ENCODE peak calls at places on chromosomes 12 and 14, in eight cellular contexts. L is cardiac muscle cell; Z is IMR-90; E is thyroid gland; X is CD8-positive, alpha-beta T cell; O is PC-3; H is stomach; V is lung. G is an unnamed sample. For H3K27me3 and H3K36me3, the result is how much of the 10 kb centered on the place peaks cover.

GRCh38 chr12:29882771-29883315 is 99.1 kb upstream of the TMTC1 start:
- DNase-seq in Z (no peak), L (peak), V (no peak), E (no peak), H (no peak), X (no peak), O (no peak), G (no peak)

GRCh38 chr14:32192712-32193373 is 9.0 kb upstream of the RNU6-7 start:
- DNase-seq in X (no peak), O (no peak), V (no peak), E (no peak), Z (no peak), H (no peak), L (no peak), G (no peak)

GRCh38 chr12:11812558-11813421 is 163.3 kb downstream of the ETV6 start:
- DNase-seq in E (peak), L (peak), O (no peak), Z (peak), X (no peak), V (no peak), H (no peak), G (no peak)

GRCh38 chr14:39102265-39102968 is 618 bp downstream of the SEC23A start:
- DNase-seq in O (peak), H (peak), V (no peak), Z (peak), E (peak), X (peak), L (peak), G (peak)

GRCh38 chr12:131131808-131132117 is 178.1 kb downstream of the ADGRD1 start:
- DNase-seq in V (no peak), X (no peak), E (no peak), Z (no peak), O (no peak), L (no peak), H (no peak), G (no peak)

GRCh38 chr12:90333939-90334338 is 621.0 kb downstream of the CCER1 start:
- DNase-seq in L (no peak), O (peak), E (no peak), X (no peak), Z (peak), H (no peak), V (no peak), G (peak)

GRCh38 chr12:96247567-96247962 is 53.4 kb downstream of the ELK3 start:
- DNase-seq in Z (peak), H (no peak), X (no peak), V (no peak), O (peak), E (no peak), L (no peak), G (peak)

GRCh38 chr14:96582641-96582980 is 80.4 kb downstream of the PAPOLA start:
- DNase-seq in E (no peak), H (no peak), Z (no peak), O (no peak), L (no peak), V (no peak), X (no peak), G (no peak)

GRCh38 chr14:100440207-100440631 is 117.1 kb downstream of the SLC25A47 start:
- DNase-seq in H (peak), V (peak), X (peak), Z (peak), O (peak), L (peak), E (peak), G (peak)

DNA sequence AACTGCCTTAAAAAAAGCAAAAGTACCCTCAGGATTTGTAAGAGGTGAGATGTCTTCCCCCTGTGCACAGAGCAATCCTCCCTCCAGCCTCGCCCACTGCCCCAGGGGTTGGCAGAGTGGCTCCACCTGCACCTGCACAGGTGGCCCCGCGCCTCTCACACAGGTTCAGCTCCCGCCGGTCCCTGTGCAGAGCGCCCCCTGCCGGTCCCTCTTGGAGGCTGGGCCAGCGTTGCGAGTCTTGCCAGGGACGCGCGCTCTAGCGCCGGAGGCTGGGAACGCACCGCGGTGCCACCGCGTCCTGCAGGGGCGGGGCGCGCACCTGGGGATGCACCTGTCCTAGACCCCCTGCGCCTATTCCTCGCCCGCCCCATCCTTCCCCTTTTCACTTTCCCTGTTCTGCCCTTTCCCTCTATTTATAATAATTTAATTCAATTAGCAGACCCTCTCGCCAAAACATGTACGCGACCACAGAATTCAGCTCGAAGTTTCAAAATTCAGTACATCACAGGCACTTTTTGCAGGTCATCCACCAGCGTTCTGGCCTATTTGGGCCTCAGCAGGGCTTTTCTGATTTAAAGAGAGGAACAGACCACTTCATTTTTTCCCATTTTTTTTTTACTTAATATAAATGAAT is 618.6 kb downstream of the AACS start:
- DNase-seq in L (no peak), V (peak), O (no peak), E (peak), X (no peak), H (peak), Z (no peak), G (no peak)
- TF ChIP-seq CTCF in L (no peak), V (no peak), O (peak), E (peak), X (no peak), H (no peak), Z (no peak), G (no peak)

DNA sequence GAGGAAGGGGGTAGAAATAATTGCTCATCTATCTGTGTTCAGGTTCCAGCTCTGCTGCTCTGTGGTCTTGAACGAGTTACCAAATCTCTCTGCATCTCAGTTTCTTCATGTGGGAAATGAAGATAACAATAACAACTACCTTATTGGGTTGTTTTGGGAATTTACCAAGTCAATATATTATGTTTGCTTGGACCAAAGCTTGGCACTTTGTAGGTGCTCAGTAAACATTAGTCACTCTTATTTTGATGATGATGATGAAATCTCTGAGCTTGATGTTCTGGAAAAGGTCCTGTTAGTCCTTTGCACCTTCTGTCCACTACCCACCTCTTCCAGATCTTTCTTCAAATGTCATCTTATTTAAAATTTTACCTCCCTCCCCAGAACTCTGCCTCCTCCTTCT is 15.9 kb downstream of the RPH3A start:
- DNase-seq in H (no peak), X (no peak), O (peak), V (no peak), Z (no peak), L (no peak), E (no peak), G (no peak)
- H3K27me3 ChIP-seq in H (under half), X (under half), O (half or more), V (under half), Z (under half), L (under half), E (under half), G (under half)

GRCh38 chr14:76909266-76909665 is 83.1 kb downstream of the LRRC74A start:
- DNase-seq in O (no peak), H (no peak), L (no peak), E (no peak), X (no peak), V (no peak), Z (no peak), G (peak)

GRCh38 chr14:76904740-76905569 is 78.7 kb downstream of the LRRC74A start:
- DNase-seq in H (peak), Z (peak), X (peak), V (peak), E (peak), L (peak), O (peak), G (peak)

GRCh38 chr14:76908834-76909233 is 82.6 kb downstream of the LRRC74A start:
- DNase-seq in Z (no peak), E (no peak), X (peak), L (no peak), H (no peak), O (no peak), V (no peak), G (no peak)

GRCh38 chr14:76911473-76911872 is 85.3 kb downstream of the LRRC74A start:
- DNase-seq in Z (no peak), E (no peak), X (no peak), L (no peak), H (no peak), O (no peak), V (no peak), G (no peak)

GRCh38 chr14:76910371-76910890 is 84.2 kb downstream of the LRRC74A start:
- DNase-seq in E (no peak), L (no peak), X (no peak), Z (no peak), V (no peak), O (no peak), H (no peak), G (no peak)
- H3K36me3 ChIP-seq in E (under half), L (under half), X (under half), Z (under half), V (under half), O (under half), H (under half), G (under half)

DNA sequence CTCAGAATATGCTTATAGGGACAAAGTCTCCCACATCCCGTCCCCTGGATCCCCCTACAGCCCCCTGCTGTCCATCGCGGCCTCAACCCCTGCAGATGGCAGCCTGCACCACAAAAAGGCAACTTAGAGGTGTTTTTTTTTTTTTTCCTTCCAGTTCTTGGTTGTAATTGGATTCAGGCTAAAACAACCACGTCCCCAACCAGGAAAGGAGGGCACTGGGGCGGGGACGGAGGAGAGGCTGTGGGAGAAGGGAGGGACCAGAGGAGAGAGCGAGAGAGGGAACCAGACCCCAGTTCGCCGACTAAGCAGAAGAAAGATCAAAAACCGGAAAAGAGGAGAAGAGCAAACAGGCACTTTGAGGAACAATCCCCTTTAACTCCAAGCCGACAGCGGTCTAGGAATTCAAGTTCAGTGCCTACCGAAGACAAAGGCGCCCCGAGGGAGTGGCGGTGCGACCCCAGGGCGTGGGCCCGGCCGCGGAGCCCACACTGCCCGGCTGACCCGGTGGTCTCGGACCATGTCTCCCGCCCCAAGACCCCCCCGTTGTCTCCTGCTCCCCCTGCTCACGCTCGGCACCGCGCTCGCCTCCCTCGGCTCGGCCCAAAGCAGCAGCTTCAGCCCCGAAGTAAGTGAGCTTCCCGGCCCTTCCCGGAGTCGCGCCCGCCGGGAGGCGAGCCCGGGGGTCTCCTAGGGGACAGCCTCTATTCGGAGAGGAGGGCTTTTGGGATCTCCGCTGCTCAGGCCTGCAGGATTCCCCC is at the start of gene MMP14:
- DNase-seq in H (peak), Z (peak), V (peak), O (peak), L (peak), X (no peak), E (peak), G (peak)
- TF ChIP-seq CTCF in H (no peak), Z (peak), V (no peak), O (peak), L (peak), X (no peak), E (no peak), G (peak)

GRCh38 chr14:92368001-92368400 is 45.0 kb downstream of the SLC24A4 start:
- DNase-seq in V (no peak), O (no peak), H (no peak), E (no peak), X (no peak), Z (no peak), L (no peak), G (peak)
- H3K27me3 ChIP-seq in V (under half), O (under half), H (under half), E (under half), X (under half), Z (under half), L (under half), G (under half)

GRCh38 chr14:24179294-24179960 is 7.5 kb downstream of the REC8 start:
- DNase-seq in L (no peak), O (no peak), X (no peak), E (no peak), V (no peak), Z (no peak), H (no peak), G (no peak)
- H3K36me3 ChIP-seq in L (under half), O (under half), X (under half), E (under half), V (half or more), Z (half or more), H (half or more), G (under half)

GRCh38 chr12:63103489-63104131 is 47.4 kb downstream of the AVPR1A start:
- DNase-seq in Z (peak), O (peak), L (peak), E (peak), X (no peak), H (no peak), V (no peak), G (peak)
- TF ChIP-seq CTCF in Z (peak), O (peak), L (peak), E (peak), X (peak), H (no peak), V (peak), G (peak)

GRCh38 chr14:77271113-77271710 is at the start of gene NGB:
- DNase-seq in H (no peak), E (no peak), Z (no peak), L (no peak), V (no peak), X (no peak), O (no peak), G (no peak)
- H3K27me3 ChIP-seq in H (under half), E (under half), Z (under half), L (half or more), V (under half), X (under half), O (under half), G (under half)

G was measured in bronchial epithelial cell.